ENCODE peak calls at places on chromosomes 11 and 22, in six cellular contexts. N, E, V, K, Y and T are unnamed samples.

GRCh38 chr22:37353839-37354238 is 71.5 kb downstream of the CYTH4 start:
- DNase-seq in V (no peak), N (no peak), K (no peak), E (no peak), Y (no peak), T (no peak)

GRCh38 chr11:44702897-44703296 is 23.9 kb upstream of the TSPAN18 start:
- DNase-seq in Y (peak), N (no peak), V (peak), E (no peak), K (no peak), T (no peak)

GRCh38 chr11:94926698-94927237 is 46.6 kb downstream of the CWC15 start:
- DNase-seq in K (no peak), E (peak), Y (peak), N (peak), V (peak), T (peak)

GRCh38 chr22:28769394-28770085 is 3.0 kb upstream of the CCDC117 start:
- DNase-seq in V (no peak), K (no peak), Y (no peak), N (no peak), E (no peak), T (no peak)

GRCh38 chr11:64814712-64815187 is 4.4 kb upstream of the MEN1 start:
- DNase-seq in K (no peak), N (no peak), E (no peak), Y (no peak), V (no peak), T (no peak)

GRCh38 chr11:123082977-123083376 is 21.0 kb upstream of the HSPA8 start:
- DNase-seq in K (no peak), E (no peak), V (no peak), N (no peak), Y (no peak), T (no peak)

GRCh38 chr22:50264104-50264745 is 2.7 kb upstream of the MAPK12 start:
- DNase-seq in K (no peak), E (no peak), N (no peak), V (no peak), Y (no peak), T (no peak)

GRCh38 chr11:5335166-5335565 is 8.2 kb downstream of the OR51B5 start:
- DNase-seq in Y (no peak), E (no peak), K (no peak), N (no peak), V (no peak), T (no peak)

GRCh38 chr11:62669420-62670161 is 1.9 kb upstream of the UQCC3 start:
- DNase-seq in E (no peak), V (no peak), K (no peak), N (no peak), Y (no peak), T (no peak)

GRCh38 chr11:66218026-66218425 is 50.4 kb upstream of the RAB1B start:
- DNase-seq in Y (no peak), E (no peak), N (no peak), V (peak), K (no peak), T (no peak)

GRCh38 chr11:44133335-44133946 is 38.0 kb downstream of the EXT2 start:
- DNase-seq in Y (no peak), V (no peak), K (no peak), N (peak), E (no peak), T (no peak)

GRCh38 chr11:99614353-99614752 is 593.6 kb downstream of the CNTN5 start:
- DNase-seq in K (no peak), E (no peak), Y (no peak), N (no peak), V (no peak), T (no peak)

GRCh38 chr11:9821008-9821752 is 157.3 kb downstream of the SWAP70 start:
- DNase-seq in Y (no peak), E (no peak), K (no peak), V (no peak), N (no peak), T (no peak)

GRCh38 chr11:69317401-69318092 is 23.6 kb downstream of the MYEOV start:
- DNase-seq in E (no peak), Y (no peak), K (no peak), N (no peak), V (peak), T (no peak)
- TF ChIP-seq EP300 in E (no peak), Y (no peak), K (no peak), N (no peak), V (no peak), T (no peak)

GRCh38 chr11:76392889-76393288 is 11.8 kb downstream of the GVQW3 start:
- DNase-seq in N (no peak), Y (no peak), V (no peak), E (no peak), K (no peak), T (no peak)
- TF ChIP-seq POLR2A in N (no peak), Y (no peak), V (no peak), E (no peak), K (no peak), T (no peak)

DNA sequence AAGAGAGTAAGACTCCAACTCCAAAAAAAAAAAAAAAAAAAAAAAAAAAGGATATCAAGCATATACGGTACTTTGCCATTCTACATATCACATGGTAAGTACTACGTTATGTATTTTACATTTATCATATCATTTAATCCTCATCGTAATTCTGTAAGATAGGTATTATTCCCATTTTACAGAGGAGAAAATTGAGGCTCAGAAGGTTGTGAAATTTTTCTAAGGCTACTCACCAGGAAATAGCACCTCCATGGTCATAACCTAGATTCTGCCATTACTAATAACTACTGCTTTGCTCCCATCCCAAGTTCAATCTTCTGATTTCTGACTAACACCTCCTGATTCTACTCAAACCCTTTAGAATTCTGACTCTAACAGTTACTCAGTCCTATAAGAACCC is 138.0 kb downstream of the FCHSD2 start:
- DNase-seq in V (no peak), N (no peak), K (no peak), E (no peak), Y (no peak), T (no peak)
- H3K4me3 ChIP-seq in V (no peak), N (no peak), K (no peak), E (no peak), Y (no peak), T (no peak)

GRCh38 chr11:15770798-15771414 is 585.4 kb downstream of the SOX6 start:
- DNase-seq in N (peak), E (peak), V (no peak), Y (no peak), K (peak), T (no peak)

GRCh38 chr11:15773024-15773423 is 583.3 kb downstream of the SOX6 start:
- DNase-seq in K (no peak), N (no peak), V (no peak), Y (no peak), E (no peak), T (no peak)

GRCh38 chr11:15765530-15765929 is 590.8 kb downstream of the SOX6 start:
- DNase-seq in V (no peak), E (no peak), Y (no peak), K (no peak), N (no peak), T (no peak)

GRCh38 chr11:15768321-15768720 is 588.0 kb downstream of the SOX6 start:
- DNase-seq in V (no peak), K (no peak), E (no peak), N (no peak), Y (no peak), T (no peak)

GRCh38 chr11:15769203-15769602 is 587.1 kb downstream of the SOX6 start:
- DNase-seq in N (no peak), K (no peak), Y (no peak), V (no peak), E (peak), T (no peak)
- TF ChIP-seq EP300 in N (no peak), K (no peak), Y (no peak), V (no peak), E (no peak), T (no peak)

GRCh38 chr11:128916646-128917045 is 25.5 kb downstream of the KCNJ5 start:
- DNase-seq in E (no peak), V (no peak), Y (no peak), K (no peak), N (no peak), T (no peak)

GRCh38 chr11:128914216-128915147 is 23.3 kb downstream of the KCNJ5 start:
- DNase-seq in N (no peak), Y (no peak), K (no peak), E (no peak), V (no peak), T (no peak)

GRCh38 chr11:128916037-128916572 is 24.9 kb downstream of the KCNJ5 start:
- DNase-seq in E (no peak), V (no peak), Y (no peak), K (no peak), N (no peak), T (no peak)

GRCh38 chr11:128913806-128914205 is 22.6 kb downstream of the KCNJ5 start:
- DNase-seq in Y (no peak), K (no peak), E (no peak), V (no peak), N (no peak), T (no peak)

GRCh38 chr11:128915148-128915519 is 24.0 kb downstream of the KCNJ5 start:
- DNase-seq in V (no peak), Y (no peak), N (no peak), K (no peak), E (no peak), T (no peak)
- TF ChIP-seq POLR2A in V (no peak), Y (no peak), N (no peak), K (no peak), E (no peak), T (no peak)